ENCODE peak calls at places on chromosomes 5 and 9, in six cellular contexts. Z is left lung; N is H1; V is cardiac muscle cell; P is right cardiac atrium; X is CD8-positive, alpha-beta memory T cell. O is an unnamed sample. For H3K4me1 and H3K27me3, the result is how much of the 10 kb centered on the place peaks cover.

GRCh38 chr5:180908998-180909731 is 10.2 kb downstream of the BTNL8 start:
- DNase-seq in X (no peak), Z (no peak), V (no peak), P (no peak), N (no peak), O (no peak)

GRCh38 chr5:111407562-111407961 is 104.8 kb downstream of the STARD4 start:
- DNase-seq in N (no peak), Z (no peak), V (no peak), P (no peak), X (no peak), O (no peak)

GRCh38 chr5:17727212-17727611 is 93.0 kb downstream of the TAF11L14 start:
- DNase-seq in V (no peak), Z (no peak), P (no peak), X (no peak), N (no peak), O (peak)

GRCh38 chr5:134524219-134524825 is 1.1 kb upstream of the JADE2 start:
- DNase-seq in V (peak), N (peak), P (peak), X (peak), Z (peak), O (peak)

GRCh38 chr9:91034521-91034920 is 232.9 kb downstream of the SYK start:
- DNase-seq in Z (no peak), N (no peak), X (no peak), V (no peak), P (no peak), O (no peak)

GRCh38 chr9:11457809-11458785 is 845.3 kb upstream of the PTPRD start:
- DNase-seq in Z (no peak), P (no peak), X (no peak), V (no peak), N (no peak), O (peak)

GRCh38 chr5:173726848-173727557 is 110.6 kb upstream of the BOD1 start:
- DNase-seq in N (no peak), V (peak), X (no peak), P (no peak), Z (no peak), O (no peak)

GRCh38 chr9:91127653-91128052 is 234.1 kb downstream of the AUH start:
- DNase-seq in Z (no peak), P (no peak), X (no peak), N (no peak), V (no peak), O (no peak)

GRCh38 chr9:113906411-113907110 is 30.5 kb downstream of the ZNF618 start:
- DNase-seq in V (no peak), P (no peak), X (no peak), N (peak), Z (no peak), O (no peak)

GRCh38 chr5:56829137-56829536 is 13.8 kb downstream of the MAP3K1 start:
- DNase-seq in X (no peak), P (no peak), N (no peak), V (no peak), Z (no peak), O (no peak)
- H3K4me1 ChIP-seq in X (half or more), P (under half), N (under half), V (half or more), Z (half or more), O (under half)

DNA sequence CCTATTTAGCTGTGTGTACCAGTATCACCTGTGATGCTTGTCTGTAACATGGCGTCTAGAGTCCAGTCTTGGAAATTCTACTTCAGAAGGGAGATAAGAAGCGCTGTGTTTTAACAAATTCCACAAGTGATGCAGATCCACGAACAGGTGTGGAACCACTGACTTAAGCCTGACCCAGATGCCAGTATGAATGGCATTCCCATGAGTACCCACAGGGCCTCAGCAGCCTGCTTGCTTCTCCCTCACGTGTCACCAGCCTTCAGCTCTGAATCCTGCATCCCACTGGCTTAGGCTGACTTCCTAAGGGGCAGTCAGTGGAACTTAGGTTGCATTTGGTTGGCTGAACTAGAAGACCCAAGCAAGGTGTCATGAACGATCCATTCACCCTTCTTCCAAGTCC is 8.5 kb upstream of the DENND1A start:
- DNase-seq in V (no peak), N (no peak), Z (no peak), X (no peak), P (no peak), O (no peak)
- H3K27me3 ChIP-seq in V (under half), N (under half), Z (half or more), X (under half), P (under half), O (under half)

GRCh38 chr5:176538985-176539384 is 1.8 kb upstream of the RNF44 start:
- DNase-seq in V (no peak), Z (no peak), N (no peak), P (no peak), X (no peak), O (no peak)
- H3K27ac ChIP-seq in V (no peak), Z (peak), N (no peak), P (no peak), X (no peak), O (peak)

GRCh38 chr5:112742424-112742823 is 4.7 kb downstream of the APC start:
- DNase-seq in X (no peak), N (no peak), V (peak), P (no peak), Z (no peak), O (peak)
- H3K4me1 ChIP-seq in X (under half), N (under half), V (under half), P (under half), Z (under half), O (under half)

GRCh38 chr5:132816083-132816482 is 3.0 kb downstream of the SOWAHA start:
- DNase-seq in N (no peak), X (no peak), Z (no peak), P (no peak), V (no peak), O (no peak)

GRCh38 chr5:132815454-132815853 is 2.4 kb downstream of the SOWAHA start:
- DNase-seq in V (no peak), P (no peak), Z (no peak), X (no peak), N (no peak), O (no peak)

GRCh38 chr5:132813599-132814440 is 718 bp downstream of the SOWAHA start:
- DNase-seq in V (no peak), Z (no peak), N (peak), P (peak), X (peak), O (peak)

GRCh38 chr5:132812949-132813598 is at the start of gene SOWAHA:
- DNase-seq in X (no peak), Z (no peak), N (no peak), V (no peak), P (no peak), O (no peak)

GRCh38 chr5:132814441-132815294 is 1.6 kb downstream of the SOWAHA start:
- DNase-seq in V (no peak), P (no peak), X (no peak), N (peak), Z (no peak), O (no peak)
- H3K27me3 ChIP-seq in V (half or more), P (under half), X (under half), N (under half), Z (half or more), O (under half)

DNA sequence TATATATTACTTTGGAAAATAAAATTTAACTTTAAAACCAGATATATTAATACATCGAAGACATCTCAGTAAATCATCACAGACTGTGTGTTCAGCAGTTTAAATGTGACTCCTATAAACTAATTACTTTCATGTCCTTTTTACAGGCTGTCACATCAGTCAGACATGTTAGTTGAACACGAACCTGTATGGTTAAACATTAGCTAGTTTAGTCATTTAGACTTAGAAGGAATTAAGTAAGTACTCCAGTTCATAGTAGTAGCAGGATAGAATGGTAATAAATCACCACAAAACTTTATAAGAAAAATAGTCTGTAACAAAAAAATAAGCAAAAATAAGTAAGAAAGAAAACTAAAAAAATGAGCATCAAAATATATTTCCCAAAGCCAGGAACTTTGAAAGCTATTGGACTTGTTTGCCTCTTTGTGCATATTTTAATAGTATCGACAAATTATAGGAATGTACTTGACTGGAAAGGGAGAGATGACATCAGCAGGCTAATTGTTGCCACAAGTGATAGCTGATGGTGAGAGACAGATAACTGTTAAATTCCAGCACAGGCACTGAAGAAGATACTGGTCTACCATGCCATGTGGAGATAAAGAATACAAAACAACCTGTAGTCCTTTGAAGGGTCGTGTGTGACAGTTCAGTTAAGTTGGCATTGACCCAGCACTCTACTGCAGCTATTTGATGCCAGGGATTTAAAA is 83.9 kb downstream of the RIC1 start:
- DNase-seq in Z (no peak), P (no peak), X (no peak), V (no peak), N (no peak), O (no peak)
- H3K27ac ChIP-seq in Z (no peak), P (no peak), X (no peak), V (no peak), N (no peak), O (no peak)

GRCh38 chr5:154479944-154480750 is 2.1 kb upstream of the HAND1 start:
- DNase-seq in N (peak), P (no peak), V (no peak), X (no peak), Z (no peak), O (no peak)
- H3K4me1 ChIP-seq in N (under half), P (under half), V (under half), X (under half), Z (under half), O (under half)